ENCODE peak calls at places on chromosomes 13 and 19, in eight cellular contexts. C, J, X, O, P, N, W and D are unnamed samples.

GRCh38 chr19:51735759-51736449 is 12.1 kb upstream of the HAS1 start:
- DNase-seq in P (no peak), J (peak), O (peak), N (no peak), X (peak), C (no peak), W (no peak), D (peak)

GRCh38 chr19:49210108-49210900 is 52.7 kb downstream of the TRPM4 start:
- DNase-seq in C (peak), P (no peak), W (no peak), J (peak), O (no peak), N (no peak), X (peak), D (no peak)

GRCh38 chr19:10424011-10424637 is 3.8 kb downstream of the PDE4A start:
- DNase-seq in X (peak), P (peak), C (peak), W (peak), J (peak), O (peak), N (peak), D (peak)

GRCh38 chr13:113148940-113149503 is 9.4 kb upstream of the PROZ start:
- DNase-seq in N (no peak), X (no peak), J (no peak), C (no peak), P (no peak), W (no peak), O (no peak), D (no peak)

GRCh38 chr13:107864543-107865460 is 350.5 kb downstream of the LIG4 start:
- DNase-seq in X (no peak), W (peak), N (peak), J (no peak), P (no peak), C (no peak), O (peak), D (peak)

GRCh38 chr19:58450836-58451357 is 525 bp upstream of the ZNF324B start:
- DNase-seq in N (no peak), W (peak), C (no peak), O (no peak), J (no peak), X (peak), P (no peak), D (no peak)

GRCh38 chr13:107803822-107804495 is 411.4 kb downstream of the LIG4 start:
- DNase-seq in N (no peak), C (no peak), O (no peak), P (no peak), W (no peak), J (no peak), X (no peak), D (no peak)

GRCh38 chr19:49614096-49614857 is 23.3 kb downstream of the PRR12 start:
- DNase-seq in P (no peak), C (peak), N (peak), O (no peak), X (no peak), J (no peak), W (no peak), D (peak)

GRCh38 chr13:55820817-55821216 is 1319.9 kb upstream of the PRR20A start:
- DNase-seq in W (no peak), X (no peak), P (no peak), C (no peak), O (no peak), N (no peak), J (no peak), D (no peak)

GRCh38 chr19:5032101-5032967 is 63.4 kb downstream of the KDM4B start:
- DNase-seq in O (peak), P (no peak), X (no peak), J (no peak), N (no peak), W (no peak), C (no peak), D (no peak)

GRCh38 chr19:44602071-44602470 is 11.3 kb upstream of the IGSF23 start:
- DNase-seq in N (no peak), W (peak), P (no peak), C (no peak), J (no peak), O (no peak), X (peak), D (no peak)

GRCh38 chr19:56905616-56906015 is 65.1 kb upstream of the PEG3 start:
- DNase-seq in O (no peak), P (no peak), X (no peak), J (no peak), N (no peak), C (no peak), W (no peak), D (no peak)

GRCh38 chr13:83672611-83673010 is 209.7 kb downstream of the SLITRK1 start:
- DNase-seq in J (no peak), O (no peak), N (no peak), P (no peak), W (no peak), X (no peak), C (no peak), D (no peak)

GRCh38 chr13:52405369-52405766 is 604 bp downstream of the THSD1 start:
- DNase-seq in W (no peak), C (no peak), X (no peak), N (peak), P (no peak), O (no peak), J (no peak), D (no peak)

GRCh38 chr19:14089662-14090508 is 666 bp downstream of the SAMD1 start:
- DNase-seq in J (no peak), X (peak), W (no peak), N (peak), P (no peak), C (peak), O (no peak), D (peak)

GRCh38 chr19:1947651-1948209 is 6.8 kb downstream of the CSNK1G2 start:
- DNase-seq in J (no peak), W (no peak), N (no peak), X (no peak), P (no peak), O (no peak), C (no peak), D (no peak)

GRCh38 chr13:37690361-37690760 is 91.8 kb upstream of the POSTN start:
- DNase-seq in W (no peak), J (no peak), P (no peak), O (no peak), C (no peak), X (no peak), N (no peak), D (no peak)